ENCODE peak calls at places on chromosome 22, in nine cellular contexts. X is NCI-H2171; A is CD8-positive, alpha-beta memory T cell; B is iPS-NIHi11; G is suprapubic skin; T is neural crest cell; O is anterior cingulate cortex; E is mammary epithelial cell; V is stimulated activated CD4-positive, alpha-beta T cell treated with anti-CD3 and anti-CD28 coated beads, Interleukin-2, amount 100 ng/mL, for 48 hours. U is an unnamed sample.

GRCh38 chr22:50323900-50324299 is 2.9 kb downstream of the DENND6B start:
- DNase-seq in V (no peak), A (no peak), T (no peak), E (no peak), O (no peak), G (no peak), X (no peak), B (peak; percentile 0), U (no peak)

GRCh38 chr22:44444341-44445306 is 53.4 kb downstream of the RTL6 start:
- DNase-seq in A (no peak), B (peak; percentile 75), V (no peak), X (no peak), G (no peak), O (no peak), T (no peak), E (no peak), U (no peak)

GRCh38 chr22:28373841-28374240 is 305.8 kb downstream of the TTC28 start:
- DNase-seq in O (no peak), V (no peak), B (no peak), T (no peak), E (no peak), G (no peak), A (no peak), X (no peak), U (no peak)

GRCh38 chr22:45493286-45493771 is 9.4 kb upstream of the FBLN1 start:
- DNase-seq in T (no peak), A (no peak), G (no peak), X (peak; percentile 84), B (no peak), E (no peak), V (no peak), O (no peak), U (no peak)

GRCh38 chr22:20990184-20991180 is 8.4 kb downstream of the LZTR1 start:
- DNase-seq in O (no peak), B (no peak), T (no peak), A (no peak), X (no peak), V (no peak), G (no peak), E (no peak), U (no peak)

GRCh38 chr22:23837496-23837859 is 1.3 kb downstream of the DERL3 start:
- DNase-seq in G (no peak), E (no peak), X (no peak), T (no peak), B (no peak), A (no peak), O (no peak), V (no peak), U (no peak)

GRCh38 chr22:39216143-39216490 is 28.7 kb downstream of the PDGFB start:
- DNase-seq in A (no peak), O (no peak), G (peak; percentile 39), X (no peak), E (no peak), V (no peak), B (no peak), T (no peak), U (no peak)

GRCh38 chr22:30208631-30209603 is 37.6 kb downstream of the LIF start:
- DNase-seq in O (no peak), V (no peak), X (no peak), A (no peak), B (no peak), E (no peak), G (no peak), T (no peak), U (no peak)

GRCh38 chr22:39524753-39525657 is 4.6 kb downstream of the ATF4 start:
- DNase-seq in E (no peak), G (no peak), X (no peak), A (no peak), B (no peak), V (no peak), T (no peak), O (no peak), U (no peak)

GRCh38 chr22:22380098-22381030 is 128.2 kb downstream of the ZNF280B start:
- DNase-seq in B (peak; percentile 72), T (no peak), X (no peak), E (no peak), V (no peak), O (no peak), G (no peak), A (no peak), U (no peak)

GRCh38 chr22:32712644-32713355 is 88.7 kb upstream of the TIMP3 start:
- DNase-seq in T (no peak), G (no peak), V (no peak), B (no peak), A (no peak), E (no peak), O (no peak), X (no peak), U (no peak)

GRCh38 chr22:18065256-18065655 is 12.5 kb upstream of the PEX26 start:
- DNase-seq in O (no peak), V (no peak), A (no peak), T (no peak), E (no peak), B (peak; percentile 42), G (no peak), X (no peak), U (no peak)

GRCh38 chr22:50693462-50693861 is 20.8 kb downstream of the SHANK3 start:
- DNase-seq in V (no peak), A (no peak), X (no peak), O (no peak), G (no peak), T (no peak), B (no peak), E (no peak), U (no peak)

GRCh38 chr22:17847360-17848078 is 73.2 kb upstream of the BID start:
- DNase-seq in B (no peak), A (no peak), G (no peak), T (no peak), E (no peak), X (peak; percentile 36), O (no peak), V (no peak), U (no peak)

GRCh38 chr22:28019881-28020861 is 101.1 kb upstream of the PITPNB start:
- DNase-seq in T (peak; percentile 83), O (peak; percentile 51), E (peak; percentile 23), V (peak; percentile 71), G (peak; percentile 82), A (peak; percentile 53), X (peak; percentile 70), B (peak; percentile 92), U (peak; percentile 45)

GRCh38 chr22:30575011-30575671 is 676 bp upstream of the GAL3ST1 start:
- DNase-seq in V (no peak), A (no peak), B (peak; percentile 66), G (no peak), O (no peak), E (no peak), T (no peak), X (no peak), U (no peak)

GRCh38 chr22:44298331-44299087 is 14.2 kb downstream of the SHISAL1 start:
- DNase-seq in B (no peak), G (no peak), T (peak; percentile 53), E (no peak), X (no peak), A (no peak), V (no peak), O (no peak), U (no peak)

GRCh38 chr22:30574095-30574981 is at the start of gene GAL3ST1:
- DNase-seq in X (peak; percentile 37), B (peak; percentile 96), O (peak; percentile 32), E (no peak), A (no peak), V (no peak), T (peak; percentile 40), G (no peak), U (no peak)

GRCh38 chr22:26589367-26589844 is 526 bp downstream of the TPST2 start:
- DNase-seq in A (no peak), X (no peak), E (no peak), V (peak; percentile 30), G (no peak), O (no peak), T (no peak), B (no peak), U (no peak)

GRCh38 chr22:50686794-50687193 is 14.2 kb downstream of the SHANK3 start:
- DNase-seq in G (no peak), T (no peak), X (no peak), A (no peak), O (no peak), B (peak; percentile 1), E (no peak), V (no peak), U (no peak)

GRCh38 chr22:22109693-22110466 is 127.3 kb upstream of the TOP3B start:
- DNase-seq in G (no peak), A (no peak), V (no peak), B (no peak), X (no peak), O (no peak), T (no peak), E (no peak), U (no peak)

GRCh38 chr22:48840112-48840949 is 987.3 kb downstream of the BRD1 start:
- DNase-seq in O (no peak), A (no peak), G (no peak), X (no peak), B (no peak), V (no peak), E (no peak), T (no peak), U (no peak)

GRCh38 chr22:46054091-46054877 is 77.3 kb upstream of the WNT7B start:
- DNase-seq in E (peak; percentile 39), X (no peak), T (no peak), B (peak; percentile 60), O (no peak), A (peak; percentile 63), G (peak; percentile 83), V (no peak), U (no peak)

GRCh38 chr22:23883658-23884057 is 10.5 kb upstream of the MIF start:
- DNase-seq in V (no peak), X (no peak), E (no peak), O (no peak), G (no peak), T (no peak), A (no peak), B (no peak), U (no peak)

GRCh38 chr22:34722901-34723300 is 343.1 kb upstream of the ISX start:
- DNase-seq in B (no peak), O (no peak), V (no peak), X (no peak), A (no peak), E (no peak), G (no peak), T (no peak), U (no peak)

GRCh38 chr22:37647317-37647716 is 7.8 kb downstream of the SH3BP1 start:
- DNase-seq in E (no peak), V (no peak), A (no peak), X (no peak), T (no peak), G (no peak), O (no peak), B (no peak), U (no peak)

GRCh38 chr22:44630826-44631225 is 71.2 kb upstream of the PRR5 start:
- DNase-seq in B (no peak), G (peak; percentile 44), X (no peak), O (no peak), T (no peak), A (no peak), E (no peak), V (no peak), U (no peak)

GRCh38 chr22:34608716-34609115 is 457.2 kb upstream of the ISX start:
- DNase-seq in E (peak; percentile 84), O (no peak), X (no peak), A (no peak), B (no peak), T (no peak), G (no peak), V (no peak), U (no peak)

GRCh38 chr22:42962295-42963230 is 52.4 kb downstream of the PACSIN2 start:
- DNase-seq in G (peak; percentile 64), X (no peak), B (no peak), O (no peak), T (no peak), E (peak; percentile 50), A (no peak), V (no peak), U (no peak)

GRCh38 chr22:25193548-25193947 is 6.1 kb upstream of the CRYBB3 start:
- DNase-seq in E (no peak), X (no peak), B (peak; percentile 86), T (peak; percentile 7), V (no peak), G (no peak), O (no peak), A (no peak), U (no peak)

GRCh38 chr22:49334976-49335375 is 492.7 kb downstream of the BRD1 start:
- DNase-seq in E (no peak), O (no peak), V (no peak), B (no peak), X (no peak), G (peak; percentile 33), T (no peak), A (no peak), U (no peak)